ENCODE peak calls at places on chromosomes 11 and 22, in five cellular contexts. S, X, Z, Q and I are unnamed samples. For H3K4me1, the result is how much of the 10 kb centered on the place peaks cover.

GRCh38 chr11:7348432-7349298 is 97.0 kb downstream of the SYT9 start:
- DNase-seq in Q (no peak), X (no peak), Z (no peak), S (peak), I (no peak)

GRCh38 chr11:76282786-76283185 is 76.5 kb upstream of the WNT11 start:
- DNase-seq in Z (no peak), S (no peak), X (no peak), Q (no peak), I (no peak)

GRCh38 chr11:68775951-68776388 is 24.6 kb upstream of the TESMIN start:
- DNase-seq in X (no peak), S (no peak), Z (no peak), Q (no peak), I (no peak)

GRCh38 chr11:2185324-2186085 is 13.9 kb upstream of the TH start:
- DNase-seq in Z (no peak), Q (no peak), S (no peak), X (no peak), I (no peak)

GRCh38 chr11:43585877-43586608 is 94.5 kb upstream of the HSD17B12 start:
- DNase-seq in Q (no peak), X (no peak), Z (no peak), S (no peak), I (no peak)

GRCh38 chr11:117217685-117218084 is 14.2 kb downstream of the PCSK7 start:
- DNase-seq in Q (no peak), S (peak), Z (no peak), X (no peak), I (no peak)

GRCh38 chr11:14094481-14095037 is 132.0 kb downstream of the SPON1 start:
- DNase-seq in Q (no peak), X (no peak), Z (no peak), S (no peak), I (no peak)

GRCh38 chr11:128776088-128776433 is 82.2 kb downstream of the FLI1 start:
- DNase-seq in Z (no peak), X (no peak), Q (no peak), S (no peak), I (no peak)

GRCh38 chr22:31055322-31056159 is 25.6 kb upstream of the SMTN start:
- DNase-seq in X (peak), Q (peak), Z (peak), S (peak), I (peak)

GRCh38 chr11:70422692-70423522 is 24.6 kb downstream of the CTTN start:
- DNase-seq in Z (no peak), S (no peak), X (no peak), Q (no peak), I (no peak)

GRCh38 chr22:43537019-43537585 is 125.3 kb downstream of the MPPED1 start:
- DNase-seq in Z (no peak), Q (no peak), X (peak), S (no peak), I (no peak)

GRCh38 chr11:23555085-23555484 is 694.8 kb upstream of the CCDC179 start:
- DNase-seq in Q (peak), Z (no peak), S (no peak), X (no peak), I (no peak)

GRCh38 chr11:134252539-134253188 is 488 bp downstream of the THYN1 start:
- DNase-seq in Z (peak), X (no peak), Q (peak), S (no peak), I (no peak)

GRCh38 chr11:20373102-20373501 is 9.6 kb downstream of the HTATIP2 start:
- DNase-seq in Z (no peak), X (no peak), S (no peak), Q (no peak), I (no peak)

GRCh38 chr11:78188809-78189724 is at the start of gene USP35:
- DNase-seq in Q (no peak), X (no peak), Z (no peak), S (no peak), I (no peak)

GRCh38 chr11:60265373-60266214 is 14.9 kb upstream of the MS4A4A start:
- DNase-seq in X (no peak), S (no peak), Q (peak), Z (no peak), I (no peak)

GRCh38 chr22:17913705-17914282 is 110.6 kb downstream of the MICAL3 start:
- DNase-seq in Z (no peak), X (no peak), S (no peak), Q (peak), I (no peak)

GRCh38 chr22:17916226-17916889 is 108.0 kb downstream of the MICAL3 start:
- DNase-seq in S (no peak), Z (no peak), Q (no peak), X (no peak), I (no peak)

GRCh38 chr22:17914474-17914873 is 109.9 kb downstream of the MICAL3 start:
- DNase-seq in Q (no peak), S (no peak), Z (no peak), X (no peak), I (peak)

GRCh38 chr22:17915676-17916075 is 108.7 kb downstream of the MICAL3 start:
- DNase-seq in X (no peak), Z (no peak), S (no peak), Q (no peak), I (no peak)

DNA sequence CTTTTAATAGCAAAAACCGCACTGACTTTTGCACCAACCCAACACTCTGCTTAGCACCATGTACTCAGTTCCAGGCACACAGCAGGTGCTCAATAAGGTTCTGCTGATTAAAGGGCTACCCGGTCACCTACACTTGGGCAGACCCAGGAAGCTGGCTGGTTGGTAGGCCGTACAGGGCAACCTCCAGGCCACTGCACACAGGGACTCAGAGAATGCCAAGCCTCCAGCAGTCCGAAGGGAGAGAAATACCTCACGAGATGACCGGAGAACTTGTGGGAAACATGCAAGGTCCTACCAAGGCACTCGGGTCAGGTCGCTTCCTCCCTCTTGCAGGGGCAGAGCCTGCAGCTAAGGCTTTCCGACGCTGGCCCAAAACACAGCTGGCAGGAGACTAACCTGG is 109.2 kb downstream of the MICAL3 start:
- DNase-seq in X (no peak), S (no peak), Q (no peak), Z (no peak), I (peak)
- H3K4me1 ChIP-seq in X (under half), S (under half), Q (under half), Z (under half), I (half or more)

GRCh38 chr11:46238967-46239800 is 38.3 kb upstream of the CREB3L1 start:
- DNase-seq in Z (peak), Q (peak), X (peak), S (peak), I (peak)

GRCh38 chr11:46236918-46237247 is 40.6 kb upstream of the CREB3L1 start:
- DNase-seq in Z (no peak), S (no peak), X (no peak), Q (no peak), I (no peak)

GRCh38 chr11:46237248-46238077 is 40.0 kb upstream of the CREB3L1 start:
- DNase-seq in Q (peak), S (peak), X (peak), Z (peak), I (no peak)

GRCh38 chr11:46239801-46240061 is 37.7 kb upstream of the CREB3L1 start:
- DNase-seq in S (no peak), Z (no peak), Q (peak), X (no peak), I (no peak)

GRCh38 chr11:46238078-46238966 is 39.1 kb upstream of the CREB3L1 start:
- DNase-seq in Q (peak), X (peak), Z (peak), S (peak), I (peak)
- TF ChIP-seq POLR2A in Q (no peak), X (no peak), Z (no peak), S (peak), I (no peak)

GRCh38 chr11:66069715-66070603 is at the start of gene PACS1:
- DNase-seq in Z (peak), X (peak), S (peak), Q (peak), I (peak)
- H3K4me1 ChIP-seq in Z (under half), X (half or more), S (under half), Q (under half), I (under half)

GRCh38 chr22:50192825-50193204 is 7.1 kb downstream of the TRABD start:
- DNase-seq in X (peak), Q (no peak), S (no peak), Z (no peak), I (no peak)

GRCh38 chr22:50190182-50190951 is 4.7 kb downstream of the TRABD start:
- DNase-seq in Z (peak), S (peak), Q (no peak), X (peak), I (peak)

GRCh38 chr22:50189849-50190181 is 4.1 kb downstream of the TRABD start:
- DNase-seq in X (no peak), S (no peak), Z (no peak), Q (no peak), I (no peak)

GRCh38 chr22:50192056-50192824 is 6.5 kb downstream of the TRABD start:
- DNase-seq in X (peak), Q (peak), Z (peak), S (no peak), I (no peak)

DNA sequence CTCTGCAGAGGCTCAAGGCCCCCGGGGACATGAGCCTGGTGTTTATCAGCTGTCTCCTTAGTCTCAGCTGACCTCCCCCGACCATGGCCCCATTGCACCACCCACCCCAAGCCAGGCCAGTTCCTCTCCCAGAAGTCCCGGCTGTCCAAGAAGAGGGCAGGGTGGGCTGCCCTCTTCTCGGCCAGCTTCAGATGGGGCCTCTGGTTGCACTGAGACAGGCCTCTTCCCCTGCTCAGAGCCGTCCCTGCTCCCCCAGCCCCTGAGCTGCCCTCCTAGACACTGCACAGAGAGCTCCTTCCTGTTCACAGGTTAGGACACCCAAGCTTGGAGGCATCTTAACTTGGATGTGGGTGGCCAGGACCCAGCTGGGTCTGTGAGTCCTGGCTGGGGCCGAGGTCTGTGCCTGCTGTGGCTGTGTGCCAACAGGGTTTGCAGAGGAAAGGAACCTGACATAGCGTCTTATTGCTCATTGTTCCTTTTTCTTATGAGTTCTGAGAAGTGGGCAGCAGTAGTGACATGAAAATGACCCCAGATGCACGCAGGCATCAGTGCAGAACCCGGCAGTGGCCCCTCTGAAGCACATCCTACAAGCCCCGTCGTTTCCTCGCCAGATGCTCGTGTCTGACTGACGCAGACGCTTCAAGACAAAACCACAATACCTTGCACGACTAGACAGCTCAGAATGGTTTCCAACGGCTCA is 5.5 kb downstream of the TRABD start:
- DNase-seq in X (peak), S (no peak), Z (peak), Q (no peak), I (no peak)
- TF ChIP-seq POLR2A in X (no peak), S (no peak), Z (no peak), Q (no peak), I (no peak)

DNA sequence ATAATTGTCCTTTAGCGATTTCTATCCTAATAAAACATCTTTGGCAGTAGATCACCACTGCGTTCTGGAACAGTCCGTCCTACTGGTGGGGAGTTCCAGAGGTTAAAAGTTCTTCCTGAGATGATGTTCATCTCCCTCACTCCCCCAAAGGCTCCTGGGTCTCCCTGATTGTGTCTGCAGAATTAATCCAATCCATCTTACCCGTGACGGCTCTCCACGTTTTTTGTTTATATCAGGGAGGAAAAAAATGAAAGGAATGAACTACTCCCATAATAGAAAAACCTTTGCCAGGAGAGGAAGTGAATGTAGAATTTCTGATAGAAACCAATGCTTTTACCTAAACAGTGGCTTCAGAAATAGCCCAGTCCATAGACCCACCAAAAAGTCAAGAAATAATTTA is 81.6 kb downstream of the LARGE1 start:
- DNase-seq in X (no peak), Z (no peak), S (no peak), Q (no peak), I (no peak)
- H3K4me1 ChIP-seq in X (under half), Z (under half), S (under half), Q (under half), I (under half)

GRCh38 chr22:35426801-35427140 is 26.8 kb downstream of the MCM5 start:
- DNase-seq in Q (no peak), Z (no peak), X (no peak), S (no peak), I (no peak)

GRCh38 chr22:35424761-35425160 is 24.8 kb downstream of the MCM5 start:
- DNase-seq in Q (no peak), X (no peak), S (no peak), Z (no peak), I (no peak)

GRCh38 chr22:35424081-35424480 is 24.1 kb downstream of the MCM5 start:
- DNase-seq in S (no peak), X (no peak), Z (no peak), Q (no peak), I (no peak)

GRCh38 chr22:35425546-35425945 is 25.6 kb downstream of the MCM5 start:
- DNase-seq in Z (no peak), X (no peak), Q (no peak), S (no peak), I (no peak)

DNA sequence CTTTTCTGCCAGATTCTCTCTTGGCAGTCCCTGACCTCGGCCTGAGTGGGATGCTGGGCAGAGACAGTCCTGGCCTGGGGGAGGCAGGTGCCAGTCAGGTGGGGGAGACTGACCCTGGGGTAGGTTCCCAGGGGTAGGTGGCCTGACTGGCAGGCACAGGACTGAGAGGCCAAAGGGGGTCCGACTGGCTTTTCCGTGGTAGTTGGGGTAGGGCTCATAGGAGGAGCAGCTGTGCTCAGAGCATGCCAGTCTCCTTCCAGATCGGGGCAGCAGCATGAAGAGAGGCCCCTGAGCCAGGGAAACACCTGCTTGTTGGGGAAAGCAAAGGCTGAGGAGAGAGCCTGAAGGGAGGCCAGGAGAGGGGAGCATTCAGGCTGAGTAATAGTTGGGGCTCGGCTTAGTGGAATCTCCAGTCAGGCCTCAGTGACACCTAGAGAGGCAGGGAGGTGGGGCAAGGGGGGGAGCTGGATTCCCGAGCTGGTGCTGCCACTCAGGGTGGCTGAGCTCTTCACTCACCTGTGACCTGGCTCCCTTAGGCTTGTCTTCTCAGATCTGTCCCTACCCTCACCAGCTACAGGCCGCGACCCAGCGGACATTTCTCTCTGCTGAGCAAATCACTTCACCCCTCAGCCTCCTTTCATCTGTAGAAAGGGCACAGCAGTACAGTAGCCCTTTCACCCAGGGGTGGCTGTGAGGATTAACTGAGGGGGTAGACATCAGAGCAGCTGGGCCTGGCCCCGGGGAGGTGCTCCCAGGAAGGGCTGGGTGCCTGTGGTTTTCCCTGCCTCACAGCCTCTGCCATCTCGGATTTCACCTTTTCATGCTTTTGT is 26.2 kb downstream of the MCM5 start:
- DNase-seq in Q (peak), Z (no peak), X (no peak), S (no peak), I (no peak)
- TF ChIP-seq POLR2A in Q (no peak), Z (no peak), X (no peak), S (no peak), I (no peak)